ENCODE peak calls at places on chromosomes 6 and 20, in eight cellular contexts. G is brain microvascular endothelial cell; R is body of pancreas; C is OCI-LY7; I is breast epithelium; Z is fibroblast of lung; Q is Daoy; W is stimulated activated CD4-positive, alpha-beta T cell treated with anti-CD3 and anti-CD28 coated beads, Interleukin-4, amount 100 ng/mL, for 1 hour. P is an unnamed sample.

GRCh38 chr20:44251284-44251683 is 4.2 kb downstream of the GDAP1L1 start:
- DNase-seq in G (no peak), R (no peak), C (no peak), I (no peak), W (no peak), Z (no peak), Q (no peak), P (no peak)

GRCh38 chr6:29589423-29590048 is 4.6 kb downstream of the OR2H2 start:
- DNase-seq in Z (peak), Q (peak), I (peak), G (peak), W (peak), C (peak), R (peak), P (peak)

GRCh38 chr20:12838261-12838866 is 170.4 kb upstream of the SPTLC3 start:
- DNase-seq in Q (no peak), Z (no peak), W (no peak), I (no peak), G (no peak), C (peak), R (no peak), P (no peak)

GRCh38 chr20:4358566-4358965 is 343.2 kb upstream of the RNF24 start:
- DNase-seq in Z (no peak), R (no peak), Q (no peak), W (no peak), I (no peak), G (no peak), C (no peak), P (no peak)

GRCh38 chr20:24102290-24102689 is 113.7 kb upstream of the GGTLC1 start:
- DNase-seq in G (peak), C (peak), I (no peak), Z (no peak), R (no peak), W (no peak), Q (no peak), P (peak)

GRCh38 chr20:44412402-44413144 is 57.1 kb downstream of the HNF4A start:
- DNase-seq in Q (no peak), G (no peak), Z (no peak), C (no peak), I (no peak), W (no peak), R (no peak), P (no peak)

GRCh38 chr6:142827356-142827755 is 117.6 kb downstream of the HIVEP2 start:
- DNase-seq in G (no peak), Z (no peak), W (no peak), R (no peak), Q (no peak), I (no peak), C (no peak), P (no peak)

GRCh38 chr6:905541-905940 is 212.6 kb upstream of the EXOC2 start:
- DNase-seq in I (no peak), G (no peak), W (no peak), R (no peak), Z (no peak), C (no peak), Q (no peak), P (no peak)

GRCh38 chr6:121971886-121972285 is 427.6 kb upstream of the HSF2 start:
- DNase-seq in I (no peak), Z (no peak), W (no peak), G (peak), Q (no peak), R (peak), C (no peak), P (peak)

GRCh38 chr20:63032861-63033634 is 26.3 kb upstream of the BHLHE23 start:
- DNase-seq in W (no peak), C (peak), G (no peak), Z (no peak), Q (no peak), I (no peak), R (no peak), P (no peak)

GRCh38 chr6:123997223-123997622 is 193.6 kb downstream of the NKAIN2 start:
- DNase-seq in I (no peak), Q (peak), W (no peak), Z (no peak), G (no peak), R (peak), C (peak), P (no peak)

GRCh38 chr6:77231438-77232305 is 231.6 kb downstream of the HTR1B start:
- DNase-seq in Z (no peak), C (no peak), W (no peak), I (no peak), R (no peak), Q (no peak), G (peak), P (peak)

GRCh38 chr6:84329077-84329476 is 101.6 kb upstream of the CEP162 start:
- DNase-seq in Q (no peak), R (no peak), G (no peak), W (no peak), Z (no peak), I (no peak), C (no peak), P (no peak)

GRCh38 chr20:42484790-42485365 is 704.8 kb downstream of the PTPRT start:
- DNase-seq in Q (no peak), R (no peak), I (no peak), Z (no peak), G (no peak), W (no peak), C (no peak), P (no peak)

GRCh38 chr6:166559211-166559610 is 27.3 kb downstream of the RAMACL start:
- DNase-seq in C (no peak), Q (peak), Z (peak), W (no peak), G (no peak), R (no peak), I (no peak), P (no peak)

GRCh38 chr6:108180776-108181175 is 15.0 kb downstream of the NR2E1 start:
- DNase-seq in C (no peak), G (no peak), Q (no peak), I (no peak), Z (no peak), R (no peak), W (no peak), P (no peak)

GRCh38 chr20:20710847-20711315 is 1.6 kb downstream of the RALGAPA2 start:
- DNase-seq in Q (peak), Z (no peak), I (peak), C (peak), G (no peak), W (peak), R (peak), P (no peak)

GRCh38 chr20:49096212-49096730 is 50.2 kb downstream of the CSE1L start:
- DNase-seq in G (no peak), Q (no peak), W (no peak), Z (no peak), C (no peak), I (no peak), R (no peak), P (no peak)

GRCh38 chr6:73262701-73263569 is at the start of gene KHDC1:
- DNase-seq in Z (peak), I (no peak), Q (peak), W (peak), R (peak), C (peak), G (peak), P (peak)

GRCh38 chr20:56157530-56158203 is 90.9 kb upstream of the MC3R start:
- DNase-seq in W (no peak), C (no peak), G (no peak), Z (no peak), I (no peak), R (no peak), Q (no peak), P (no peak)

GRCh38 chr20:24694157-24694726 is 224.8 kb downstream of the SYNDIG1 start:
- DNase-seq in Q (no peak), G (no peak), W (no peak), R (no peak), C (no peak), Z (no peak), I (peak), P (no peak)

GRCh38 chr20:64099086-64099786 is 8.1 kb downstream of the NPBWR2 start:
- DNase-seq in I (no peak), R (no peak), C (no peak), Q (no peak), W (no peak), G (no peak), Z (no peak), P (no peak)

GRCh38 chr6:111985202-111985731 is 68.6 kb upstream of the CCN6 start:
- DNase-seq in Q (peak), G (peak), W (peak), R (no peak), Z (peak), I (peak), C (no peak), P (peak)

GRCh38 chr6:170176621-170177382 is 114.1 kb downstream of the DLL1 start:
- DNase-seq in C (no peak), W (no peak), G (no peak), I (no peak), Q (peak), R (no peak), Z (no peak), P (no peak)

GRCh38 chr6:149054559-149055194 is 262.8 kb upstream of the TAB2 start:
- DNase-seq in G (no peak), R (peak), Q (no peak), I (no peak), C (no peak), W (no peak), Z (no peak), P (no peak)

GRCh38 chr6:109705258-109705657 is 14.2 kb downstream of the FIG4 start:
- DNase-seq in Q (peak), I (peak), W (peak), C (peak), Z (peak), G (peak), R (peak), P (peak)

GRCh38 chr20:22511943-22512910 is 72.1 kb downstream of the FOXA2 start:
- DNase-seq in Q (peak), R (peak), I (no peak), G (no peak), Z (no peak), W (no peak), C (no peak), P (no peak)

GRCh38 chr6:24599686-24600399 is 46.1 kb downstream of the KIAA0319 start:
- DNase-seq in I (no peak), Z (no peak), Q (no peak), R (no peak), C (no peak), G (no peak), W (no peak), P (no peak)

GRCh38 chr20:11270566-11270965 is 596.8 kb upstream of the JAG1 start:
- DNase-seq in W (no peak), Z (no peak), C (no peak), I (no peak), G (no peak), Q (no peak), R (no peak), P (no peak)

GRCh38 chr6:150511313-150511712 is 88.4 kb upstream of the PLEKHG1 start:
- DNase-seq in Q (no peak), I (no peak), Z (no peak), R (no peak), G (no peak), W (no peak), C (no peak), P (no peak)

GRCh38 chr6:139708342-139709199 is 334.1 kb upstream of the CITED2 start:
- DNase-seq in W (no peak), C (no peak), Z (peak), I (no peak), G (peak), Q (peak), R (peak), P (peak)

GRCh38 chr6:159249752-159250151 is 80.6 kb downstream of the FNDC1 start:
- DNase-seq in I (peak), R (no peak), G (no peak), Q (no peak), W (no peak), Z (no peak), C (no peak), P (no peak)

GRCh38 chr20:23085415-23086055 is 589 bp downstream of the CD93 start:
- DNase-seq in R (no peak), Q (no peak), C (no peak), Z (no peak), W (no peak), I (no peak), G (no peak), P (no peak)

GRCh38 chr20:59363094-59363493 is 62.7 kb downstream of the EDN3 start:
- DNase-seq in W (no peak), C (no peak), Q (no peak), G (no peak), Z (no peak), I (no peak), R (no peak), P (no peak)

GRCh38 chr20:62885808-62886708 is 24.4 kb upstream of the TCFL5 start:
- DNase-seq in Z (no peak), C (no peak), G (no peak), I (no peak), Q (no peak), W (no peak), R (no peak), P (no peak)